ENCODE peak calls at places on chromosomes 6 and 20, in seven cellular contexts. T is upper lobe of right lung, E is IMR-90, R is OCI-LY7, A is endodermal cell, Y is spleen, N is AG09309. Q is an unnamed sample.

GRCh38 chr6:34317882-34318491 is 69.2 kb upstream of the SMIM29 start:
- DNase-seq in E (peak; percentile 11), R (peak; percentile 40), N (no peak), T (no peak), Y (no peak), A (no peak), Q (no peak)

GRCh38 chr20:51583499-51583898 is 41.0 kb upstream of the NFATC2 start:
- DNase-seq in R (no peak), A (no peak), E (no peak), T (no peak), Y (no peak), N (no peak), Q (no peak)

GRCh38 chr6:108805611-108806181 is 42.5 kb upstream of the ARMC2 start:
- DNase-seq in E (no peak), N (no peak), A (no peak), R (no peak), Y (no peak), T (no peak), Q (no peak)

GRCh38 chr6:3138341-3138740 is 19.0 kb downstream of the TUBB2A start:
- DNase-seq in E (no peak), A (no peak), R (no peak), Y (no peak), T (no peak), N (peak; percentile 18), Q (no peak)

GRCh38 chr6:170393807-170394399 is 87.3 kb downstream of the FAM120B start:
- DNase-seq in A (no peak), Y (no peak), N (no peak), R (no peak), T (no peak), E (peak; percentile 19), Q (peak; percentile 87)

GRCh38 chr6:168647271-168647670 is 206.3 kb downstream of the SMOC2 start:
- DNase-seq in R (no peak), N (no peak), A (no peak), Y (no peak), T (no peak), E (no peak), Q (no peak)

GRCh38 chr6:37190159-37190535 is 20.2 kb downstream of the PIM1 start:
- DNase-seq in R (no peak), A (peak; percentile 17), N (no peak), Y (no peak), E (peak; percentile 44), T (no peak), Q (peak; percentile 52)

GRCh38 chr6:2795162-2795561 is 30.0 kb downstream of the WRNIP1 start:
- DNase-seq in N (no peak), E (no peak), A (no peak), Y (no peak), R (no peak), T (no peak), Q (no peak)

GRCh38 chr20:51221791-51222408 is 199.0 kb upstream of the KCNG1 start:
- DNase-seq in Y (no peak), T (no peak), R (no peak), A (peak; percentile 91), E (peak; percentile 68), N (peak; percentile 28), Q (no peak)

GRCh38 chr6:108497883-108498282 is 62.8 kb upstream of the FOXO3 start:
- DNase-seq in Y (no peak), E (peak; percentile 35), N (no peak), R (peak; percentile 54), A (peak; percentile 86), T (no peak), Q (peak; percentile 41)

DNA sequence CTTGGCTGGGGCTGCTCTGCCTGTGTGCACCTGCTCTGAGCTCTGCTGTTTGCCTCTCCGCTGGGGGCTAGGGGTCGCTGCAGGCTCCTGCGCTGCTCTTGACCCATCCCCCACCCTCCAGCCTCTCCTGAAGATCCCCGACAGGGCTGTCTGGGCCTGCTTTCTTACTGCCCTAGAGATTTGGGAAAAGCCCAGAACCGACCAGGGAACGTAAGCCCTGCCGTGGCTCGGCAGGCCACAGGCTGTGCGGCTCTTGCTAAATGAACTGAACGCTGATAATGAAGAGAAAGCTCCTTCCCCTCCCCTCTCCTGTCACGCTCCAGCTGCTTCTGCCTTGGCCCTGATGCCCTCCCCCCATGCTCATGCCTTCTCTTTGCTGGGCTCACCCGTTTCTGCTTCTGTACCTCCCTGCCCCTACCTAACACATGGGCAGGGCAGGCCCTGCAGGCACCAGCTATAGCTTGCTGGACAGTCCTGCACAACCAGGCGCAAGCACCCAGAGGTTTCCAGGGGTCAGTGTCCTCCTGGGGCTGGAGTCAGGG is 32.0 kb upstream of the PCMTD2 start:
- DNase-seq in R (peak; percentile 49), A (peak; percentile 94), E (peak; percentile 46), T (no peak), Y (no peak), N (no peak), Q (no peak)
- TF ChIP-seq CTCF in R (peak; percentile 71), A (peak; percentile 91), E (peak; percentile 47), T (no peak), Y (no peak), N (peak; percentile 25), Q (no peak)

GRCh38 chr6:72651967-72652956 is 30.4 kb downstream of the KCNQ5 start:
- DNase-seq in R (no peak), T (no peak), A (no peak), N (no peak), E (no peak), Y (no peak), Q (no peak)

GRCh38 chr6:72651191-72651590 is 29.3 kb downstream of the KCNQ5 start:
- DNase-seq in Y (no peak), N (no peak), T (no peak), A (no peak), R (no peak), E (no peak), Q (no peak)

GRCh38 chr6:72654101-72654618 is 32.3 kb downstream of the KCNQ5 start:
- DNase-seq in E (no peak), R (no peak), N (no peak), T (no peak), A (no peak), Y (no peak), Q (no peak)

GRCh38 chr6:72650081-72650745 is 28.3 kb downstream of the KCNQ5 start:
- DNase-seq in R (no peak), A (no peak), T (no peak), E (peak; percentile 19), N (no peak), Y (no peak), Q (no peak)

GRCh38 chr6:72653032-72653431 is 31.2 kb downstream of the KCNQ5 start:
- DNase-seq in R (peak; percentile 24), T (no peak), E (no peak), N (no peak), A (no peak), Y (no peak), Q (no peak)
- TF ChIP-seq CTCF in R (no peak), T (no peak), E (no peak), N (no peak), A (no peak), Y (no peak), Q (no peak)

DNA sequence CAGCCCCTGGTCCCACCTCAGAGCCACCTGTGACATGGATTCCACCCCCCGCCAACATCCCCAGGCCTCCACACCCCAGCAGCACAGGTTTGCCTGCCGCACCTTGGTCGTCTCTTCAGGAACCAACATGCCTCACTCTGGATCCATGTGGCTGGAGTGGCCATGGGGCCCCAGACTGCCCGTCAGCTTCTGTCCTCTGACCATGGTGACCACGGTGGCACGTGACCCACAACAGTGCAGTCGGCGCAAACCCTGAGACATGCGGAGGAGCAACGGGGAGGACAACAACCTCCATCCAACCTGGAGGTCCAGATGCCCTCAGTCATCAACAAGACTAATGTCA is 85.6 kb downstream of the ANKRD60 start:
- DNase-seq in A (peak; percentile 30), R (no peak), T (peak; percentile 50), E (no peak), Y (no peak), N (no peak), Q (no peak)
- TF ChIP-seq CTCF in A (no peak), R (no peak), T (no peak), E (no peak), Y (no peak), N (no peak), Q (no peak)

GRCh38 chr20:10622657-10623418 is 51.0 kb downstream of the JAG1 start:
- DNase-seq in N (no peak), R (no peak), T (no peak), Y (no peak), A (no peak), E (peak; percentile 72), Q (no peak)
- TF ChIP-seq CTCF in N (no peak), R (no peak), T (no peak), Y (no peak), A (no peak), E (no peak), Q (no peak)

DNA sequence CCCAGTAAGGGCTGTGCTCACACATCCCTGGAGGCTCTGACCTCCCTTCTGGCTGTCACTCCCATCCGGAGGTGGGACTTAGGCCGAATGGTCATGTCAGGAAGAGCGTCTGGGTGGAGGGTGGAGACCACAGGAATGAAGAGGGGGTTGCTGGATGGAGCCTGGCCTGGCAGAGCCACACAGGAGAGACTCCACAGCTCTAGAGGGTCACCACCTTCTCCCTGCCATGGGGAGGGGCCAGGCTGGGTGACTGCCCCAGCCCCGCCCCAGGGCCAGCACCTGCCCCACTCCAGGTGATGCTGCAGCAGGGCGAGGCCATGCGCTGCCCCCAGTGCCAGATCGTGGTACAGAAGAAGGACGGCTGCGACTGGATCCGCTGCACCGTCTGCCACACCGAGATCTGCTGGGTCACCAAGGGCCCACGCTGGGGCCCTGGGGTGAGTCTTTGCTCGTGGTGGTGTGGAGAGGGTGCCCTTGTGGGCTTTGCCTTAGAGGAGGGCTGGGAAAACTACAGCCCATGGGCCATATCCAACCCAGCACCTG is 20.6 kb downstream of the RBCK1 start:
- DNase-seq in E (no peak), Y (no peak), N (no peak), T (no peak), A (peak; percentile 69), R (no peak), Q (no peak)
- TF ChIP-seq CTCF in E (no peak), Y (no peak), N (no peak), T (no peak), A (peak; percentile 35), R (no peak), Q (no peak)

DNA sequence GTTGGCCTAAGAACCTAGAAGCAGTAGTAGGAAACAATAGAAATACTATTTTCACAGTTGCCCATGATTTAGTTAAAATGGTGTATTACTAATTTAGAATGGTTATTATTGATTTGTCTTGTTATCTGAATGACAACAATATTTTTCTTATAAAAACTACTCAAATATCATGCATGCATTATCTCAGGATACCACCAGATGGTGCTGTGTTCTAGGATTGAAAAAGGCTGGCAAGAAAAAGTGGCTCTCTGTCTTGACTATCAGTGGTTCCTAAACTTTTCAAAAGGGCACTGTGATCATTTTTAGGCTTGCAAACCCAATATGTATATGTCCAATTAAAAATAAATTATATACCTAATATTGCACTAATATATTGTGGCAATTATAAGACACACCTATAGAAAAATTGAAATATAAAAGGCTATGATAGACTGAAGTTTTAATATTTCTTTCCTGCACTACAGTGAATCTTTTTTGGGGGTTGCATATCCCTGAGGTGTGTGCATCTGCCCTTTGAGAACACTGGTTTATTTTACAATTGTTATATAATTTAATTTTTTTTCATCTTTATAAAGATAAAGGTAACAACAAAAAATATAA is 131.7 kb upstream of the MLIP start:
- DNase-seq in Y (no peak), R (peak; percentile 42), N (no peak), T (no peak), E (peak; percentile 61), A (no peak), Q (peak; percentile 6)
- TF ChIP-seq CTCF in Y (no peak), R (peak; percentile 94), N (peak; percentile 65), T (peak; percentile 90), E (peak; percentile 83), A (peak; percentile 93), Q (peak; percentile 84)